ENCODE peak calls at places on chromosomes 13 and 19, in ten cellular contexts. One of them, this sample, is unnamed.

GRCh38 chr19:16324384-16325160 is at the start of gene KLF2:
- DNase-seq in HTR-8/SVneo: peak; percentile 85
- DNase-seq in fibroblast of pulmonary artery: peak; percentile 96
- DNase-seq in central memory CD8-positive, alpha-beta T cell: peak; percentile 94
- DNase-seq in NCI-H1417: peak; percentile 9
- DNase-seq in mucosa of gallbladder: peak; percentile 95
- DNase-seq in C1 segment of cervical spinal cord: peak; percentile 57
- DNase-seq in cardiac muscle cell: peak; percentile 95
- DNase-seq in hepatocyte: peak; percentile 93
- DNase-seq in ovary: peak; percentile 98
- DNase-seq in this sample: no peak

GRCh38 chr13:113414335-113414734 is 39.0 kb downstream of the ADPRHL1 start:
- DNase-seq in fibroblast of pulmonary artery: no peak
- DNase-seq in HTR-8/SVneo: no peak
- DNase-seq in hepatocyte: no peak
- DNase-seq in ovary: no peak
- DNase-seq in NCI-H1417: no peak
- DNase-seq in central memory CD8-positive, alpha-beta T cell: no peak
- DNase-seq in cardiac muscle cell: no peak
- DNase-seq in C1 segment of cervical spinal cord: no peak
- DNase-seq in mucosa of gallbladder: no peak
- DNase-seq in this sample: no peak

GRCh38 chr13:80778302-80778701 is 437.4 kb upstream of the SPRY2 start:
- DNase-seq in cardiac muscle cell: no peak
- DNase-seq in ovary: no peak
- DNase-seq in HTR-8/SVneo: no peak
- DNase-seq in hepatocyte: peak; percentile 10
- DNase-seq in NCI-H1417: no peak
- DNase-seq in C1 segment of cervical spinal cord: no peak
- DNase-seq in fibroblast of pulmonary artery: no peak
- DNase-seq in mucosa of gallbladder: no peak
- DNase-seq in central memory CD8-positive, alpha-beta T cell: no peak
- DNase-seq in this sample: no peak

GRCh38 chr19:11461453-11461852 is 19.4 kb downstream of the ELAVL3 start:
- DNase-seq in ovary: no peak
- DNase-seq in hepatocyte: no peak
- DNase-seq in HTR-8/SVneo: no peak
- DNase-seq in mucosa of gallbladder: no peak
- DNase-seq in fibroblast of pulmonary artery: no peak
- DNase-seq in C1 segment of cervical spinal cord: no peak
- DNase-seq in central memory CD8-positive, alpha-beta T cell: no peak
- DNase-seq in cardiac muscle cell: no peak
- DNase-seq in NCI-H1417: no peak
- DNase-seq in this sample: no peak

GRCh38 chr13:105630411-105630810 is 905.1 kb downstream of the EFNB2 start:
- DNase-seq in cardiac muscle cell: no peak
- DNase-seq in fibroblast of pulmonary artery: no peak
- DNase-seq in hepatocyte: no peak
- DNase-seq in NCI-H1417: no peak
- DNase-seq in HTR-8/SVneo: no peak
- DNase-seq in mucosa of gallbladder: no peak
- DNase-seq in ovary: no peak
- DNase-seq in central memory CD8-positive, alpha-beta T cell: no peak
- DNase-seq in C1 segment of cervical spinal cord: no peak
- DNase-seq in this sample: no peak

GRCh38 chr19:41912899-41913475 is 15.3 kb downstream of the ERFL start:
- DNase-seq in mucosa of gallbladder: no peak
- DNase-seq in NCI-H1417: no peak
- DNase-seq in cardiac muscle cell: no peak
- DNase-seq in fibroblast of pulmonary artery: no peak
- DNase-seq in hepatocyte: no peak
- DNase-seq in C1 segment of cervical spinal cord: no peak
- DNase-seq in central memory CD8-positive, alpha-beta T cell: no peak
- DNase-seq in ovary: no peak
- DNase-seq in HTR-8/SVneo: no peak
- DNase-seq in this sample: no peak

GRCh38 chr19:45935267-45935666 is 20.7 kb upstream of the NANOS2 start:
- DNase-seq in mucosa of gallbladder: no peak
- DNase-seq in HTR-8/SVneo: no peak
- DNase-seq in central memory CD8-positive, alpha-beta T cell: no peak
- DNase-seq in NCI-H1417: no peak
- DNase-seq in cardiac muscle cell: no peak
- DNase-seq in ovary: no peak
- DNase-seq in C1 segment of cervical spinal cord: no peak
- DNase-seq in fibroblast of pulmonary artery: no peak
- DNase-seq in hepatocyte: no peak
- DNase-seq in this sample: no peak

GRCh38 chr19:7492142-7493055 is 3.6 kb upstream of the PEX11G start:
- DNase-seq in cardiac muscle cell: no peak
- DNase-seq in ovary: no peak
- DNase-seq in HTR-8/SVneo: no peak
- DNase-seq in fibroblast of pulmonary artery: peak; percentile 82
- DNase-seq in hepatocyte: no peak
- DNase-seq in central memory CD8-positive, alpha-beta T cell: no peak
- DNase-seq in C1 segment of cervical spinal cord: no peak
- DNase-seq in NCI-H1417: no peak
- DNase-seq in mucosa of gallbladder: no peak
- DNase-seq in this sample: no peak

GRCh38 chr19:4897146-4897545 is 5.5 kb downstream of the ARRDC5 start:
- DNase-seq in ovary: no peak
- DNase-seq in HTR-8/SVneo: no peak
- DNase-seq in central memory CD8-positive, alpha-beta T cell: no peak
- DNase-seq in C1 segment of cervical spinal cord: no peak
- DNase-seq in cardiac muscle cell: no peak
- DNase-seq in mucosa of gallbladder: no peak
- DNase-seq in fibroblast of pulmonary artery: no peak
- DNase-seq in NCI-H1417: no peak
- DNase-seq in hepatocyte: no peak
- DNase-seq in this sample: no peak

GRCh38 chr13:99982021-99982740 is 597 bp downstream of the ZIC2 start:
- DNase-seq in ovary: no peak
- DNase-seq in central memory CD8-positive, alpha-beta T cell: no peak
- DNase-seq in mucosa of gallbladder: no peak
- DNase-seq in hepatocyte: peak; percentile 44
- DNase-seq in NCI-H1417: peak; percentile 64
- DNase-seq in HTR-8/SVneo: no peak
- DNase-seq in C1 segment of cervical spinal cord: no peak
- DNase-seq in fibroblast of pulmonary artery: no peak
- DNase-seq in cardiac muscle cell: peak; percentile 62
- DNase-seq in this sample: no peak

GRCh38 chr19:1265611-1266115 is 3.5 kb upstream of the CIRBP start:
- DNase-seq in fibroblast of pulmonary artery: peak; percentile 66
- DNase-seq in mucosa of gallbladder: no peak
- DNase-seq in central memory CD8-positive, alpha-beta T cell: no peak
- DNase-seq in hepatocyte: peak; percentile 82
- DNase-seq in cardiac muscle cell: no peak
- DNase-seq in ovary: peak; percentile 73
- DNase-seq in NCI-H1417: no peak
- DNase-seq in HTR-8/SVneo: no peak
- DNase-seq in C1 segment of cervical spinal cord: no peak
- DNase-seq in this sample: no peak

GRCh38 chr19:46408611-46409039 is 4.7 kb downstream of the CCDC8 start:
- DNase-seq in HTR-8/SVneo: no peak
- DNase-seq in cardiac muscle cell: peak; percentile 73
- DNase-seq in C1 segment of cervical spinal cord: peak; percentile 38
- DNase-seq in fibroblast of pulmonary artery: peak; percentile 62
- DNase-seq in mucosa of gallbladder: peak; percentile 53
- DNase-seq in hepatocyte: peak; percentile 83
- DNase-seq in ovary: peak; percentile 84
- DNase-seq in central memory CD8-positive, alpha-beta T cell: no peak
- DNase-seq in NCI-H1417: peak; percentile 67
- DNase-seq in this sample: no peak

GRCh38 chr13:46607768-46608553 is 55.0 kb downstream of the LRCH1 start:
- DNase-seq in HTR-8/SVneo: no peak
- DNase-seq in central memory CD8-positive, alpha-beta T cell: no peak
- DNase-seq in hepatocyte: peak; percentile 71
- DNase-seq in C1 segment of cervical spinal cord: no peak
- DNase-seq in mucosa of gallbladder: peak; percentile 76
- DNase-seq in cardiac muscle cell: no peak
- DNase-seq in NCI-H1417: no peak
- DNase-seq in fibroblast of pulmonary artery: no peak
- DNase-seq in ovary: no peak
- DNase-seq in this sample: no peak

GRCh38 chr13:76222511-76222910 is 586.4 kb downstream of the LMO7 start:
- DNase-seq in HTR-8/SVneo: no peak
- DNase-seq in mucosa of gallbladder: no peak
- DNase-seq in central memory CD8-positive, alpha-beta T cell: no peak
- DNase-seq in NCI-H1417: no peak
- DNase-seq in hepatocyte: no peak
- DNase-seq in fibroblast of pulmonary artery: no peak
- DNase-seq in C1 segment of cervical spinal cord: no peak
- DNase-seq in ovary: no peak
- DNase-seq in cardiac muscle cell: no peak
- DNase-seq in this sample: no peak

GRCh38 chr13:37918116-37919100 is 48.8 kb upstream of the TRPC4 start:
- DNase-seq in fibroblast of pulmonary artery: no peak
- DNase-seq in cardiac muscle cell: no peak
- DNase-seq in mucosa of gallbladder: no peak
- DNase-seq in NCI-H1417: no peak
- DNase-seq in C1 segment of cervical spinal cord: no peak
- DNase-seq in ovary: no peak
- DNase-seq in central memory CD8-positive, alpha-beta T cell: no peak
- DNase-seq in HTR-8/SVneo: no peak
- DNase-seq in hepatocyte: peak; percentile 44
- DNase-seq in this sample: no peak

GRCh38 chr19:10760268-10760944 is 42.5 kb downstream of the DNM2 start:
- DNase-seq in central memory CD8-positive, alpha-beta T cell: no peak
- DNase-seq in C1 segment of cervical spinal cord: no peak
- DNase-seq in cardiac muscle cell: peak; percentile 15
- DNase-seq in HTR-8/SVneo: no peak
- DNase-seq in hepatocyte: peak; percentile 67
- DNase-seq in ovary: no peak
- DNase-seq in NCI-H1417: no peak
- DNase-seq in fibroblast of pulmonary artery: no peak
- DNase-seq in mucosa of gallbladder: no peak
- DNase-seq in this sample: peak; percentile 47

GRCh38 chr13:28489536-28489935 is 5.4 kb downstream of the FLT1 start:
- DNase-seq in fibroblast of pulmonary artery: peak; percentile 54
- DNase-seq in ovary: no peak
- DNase-seq in central memory CD8-positive, alpha-beta T cell: no peak
- DNase-seq in cardiac muscle cell: no peak
- DNase-seq in NCI-H1417: no peak
- DNase-seq in HTR-8/SVneo: no peak
- DNase-seq in hepatocyte: no peak
- DNase-seq in C1 segment of cervical spinal cord: no peak
- DNase-seq in mucosa of gallbladder: no peak
- DNase-seq in this sample: no peak

GRCh38 chr13:106756446-106756845 is 188.5 kb upstream of the ARGLU1 start:
- DNase-seq in NCI-H1417: no peak
- DNase-seq in mucosa of gallbladder: no peak
- DNase-seq in HTR-8/SVneo: no peak
- DNase-seq in ovary: no peak
- DNase-seq in C1 segment of cervical spinal cord: no peak
- DNase-seq in cardiac muscle cell: peak; percentile 49
- DNase-seq in hepatocyte: peak; percentile 26
- DNase-seq in fibroblast of pulmonary artery: no peak
- DNase-seq in central memory CD8-positive, alpha-beta T cell: no peak
- DNase-seq in this sample: no peak

GRCh38 chr19:10516671-10517286 is 468 bp downstream of the S1PR5 start:
- DNase-seq in C1 segment of cervical spinal cord: peak; percentile 62
- DNase-seq in fibroblast of pulmonary artery: no peak
- DNase-seq in hepatocyte: no peak
- DNase-seq in mucosa of gallbladder: no peak
- DNase-seq in ovary: no peak
- DNase-seq in cardiac muscle cell: no peak
- DNase-seq in HTR-8/SVneo: peak; percentile 64
- DNase-seq in NCI-H1417: no peak
- DNase-seq in central memory CD8-positive, alpha-beta T cell: peak; percentile 41
- DNase-seq in this sample: no peak

GRCh38 chr19:38210458-38210987 is 13.5 kb downstream of the DPF1 start:
- DNase-seq in cardiac muscle cell: peak; percentile 67
- DNase-seq in hepatocyte: peak; percentile 91
- DNase-seq in central memory CD8-positive, alpha-beta T cell: no peak
- DNase-seq in ovary: peak; percentile 89
- DNase-seq in C1 segment of cervical spinal cord: peak; percentile 44
- DNase-seq in NCI-H1417: peak; percentile 77
- DNase-seq in fibroblast of pulmonary artery: no peak
- DNase-seq in mucosa of gallbladder: peak; percentile 27
- DNase-seq in HTR-8/SVneo: no peak
- DNase-seq in this sample: no peak

GRCh38 chr13:33994826-33995502 is 177.0 kb downstream of the RFC3 start:
- DNase-seq in NCI-H1417: no peak
- DNase-seq in cardiac muscle cell: no peak
- DNase-seq in central memory CD8-positive, alpha-beta T cell: no peak
- DNase-seq in C1 segment of cervical spinal cord: no peak
- DNase-seq in fibroblast of pulmonary artery: no peak
- DNase-seq in hepatocyte: no peak
- DNase-seq in mucosa of gallbladder: no peak
- DNase-seq in HTR-8/SVneo: no peak
- DNase-seq in ovary: no peak
- DNase-seq in this sample: no peak

GRCh38 chr13:21674271-21675009 is 3.6 kb downstream of the FGF9 start:
- DNase-seq in cardiac muscle cell: peak; percentile 66
- DNase-seq in ovary: no peak
- DNase-seq in mucosa of gallbladder: no peak
- DNase-seq in HTR-8/SVneo: no peak
- DNase-seq in NCI-H1417: peak; percentile 48
- DNase-seq in C1 segment of cervical spinal cord: no peak
- DNase-seq in central memory CD8-positive, alpha-beta T cell: no peak
- DNase-seq in fibroblast of pulmonary artery: no peak
- DNase-seq in hepatocyte: peak; percentile 62
- DNase-seq in this sample: no peak

GRCh38 chr13:94829201-94829600 is 116.9 kb upstream of the SOX21 start:
- DNase-seq in hepatocyte: no peak
- DNase-seq in cardiac muscle cell: no peak
- DNase-seq in NCI-H1417: peak; percentile 89
- DNase-seq in central memory CD8-positive, alpha-beta T cell: no peak
- DNase-seq in HTR-8/SVneo: no peak
- DNase-seq in mucosa of gallbladder: no peak
- DNase-seq in C1 segment of cervical spinal cord: no peak
- DNase-seq in ovary: no peak
- DNase-seq in fibroblast of pulmonary artery: no peak
- DNase-seq in this sample: no peak

GRCh38 chr13:23558675-23559536 is 11.3 kb upstream of the TNFRSF19 start:
- DNase-seq in cardiac muscle cell: peak; percentile 40
- DNase-seq in mucosa of gallbladder: peak; percentile 20
- DNase-seq in C1 segment of cervical spinal cord: no peak
- DNase-seq in fibroblast of pulmonary artery: peak; percentile 98
- DNase-seq in hepatocyte: peak; percentile 51
- DNase-seq in NCI-H1417: peak; percentile 80
- DNase-seq in HTR-8/SVneo: peak; percentile 63
- DNase-seq in ovary: peak; percentile 55
- DNase-seq in central memory CD8-positive, alpha-beta T cell: no peak
- DNase-seq in this sample: no peak

GRCh38 chr13:59112375-59112774 is 1051.4 kb downstream of the DIAPH3 start:
- DNase-seq in ovary: no peak
- DNase-seq in C1 segment of cervical spinal cord: peak; percentile 38
- DNase-seq in cardiac muscle cell: no peak
- DNase-seq in NCI-H1417: no peak
- DNase-seq in HTR-8/SVneo: peak; percentile 54
- DNase-seq in fibroblast of pulmonary artery: peak; percentile 98
- DNase-seq in central memory CD8-positive, alpha-beta T cell: no peak
- DNase-seq in mucosa of gallbladder: peak; percentile 60
- DNase-seq in hepatocyte: peak; percentile 21
- DNase-seq in this sample: no peak

This sample was measured in GM12864.